ENCODE peak calls at places on chromosomes 11 and 22, in ten cellular contexts. Y is cardiac muscle cell, P is ovary, T is PC-3, D is stomach, Q is heart right ventricle, G is lung, S is tibial nerve, C is mammary epithelial cell, Z is IMR-90. E is an unnamed sample. For H3K36me3, the result is how much of the 10 kb centered on the place peaks cover.

GRCh38 chr11:57219021-57219627 is 17.9 kb downstream of the APLNR start:
- DNase-seq in T (no peak), P (no peak), G (no peak), D (no peak), C (no peak), Q (no peak), Z (peak), Y (no peak), S (no peak), E (no peak)

GRCh38 chr11:33682446-33682845 is 18.2 kb downstream of the C11orf91 start:
- DNase-seq in P (no peak), C (peak), T (peak), G (no peak), Y (no peak), D (no peak), S (no peak), Q (no peak), Z (no peak), E (peak)

GRCh38 chr11:64863381-64864060 is 14.9 kb downstream of the EHD1 start:
- DNase-seq in D (no peak), S (no peak), C (no peak), Y (no peak), Q (no peak), P (peak), Z (no peak), G (no peak), T (no peak), E (peak)

GRCh38 chr11:48005133-48005532 is 24.8 kb downstream of the PTPRJ start:
- DNase-seq in Q (no peak), P (no peak), S (no peak), G (no peak), Z (no peak), Y (no peak), C (no peak), T (no peak), D (no peak), E (no peak)

GRCh38 chr11:110903830-110904229 is 191.6 kb upstream of the ARHGAP20 start:
- DNase-seq in D (no peak), P (no peak), Z (peak), T (peak), S (no peak), C (no peak), Y (no peak), G (no peak), Q (no peak), E (no peak)

GRCh38 chr11:113723706-113724246 is 17.7 kb upstream of the TMPRSS5 start:
- DNase-seq in Q (no peak), C (no peak), G (no peak), D (no peak), P (no peak), S (no peak), Z (no peak), T (no peak), Y (no peak), E (no peak)

GRCh38 chr22:47091241-47091691 is 328.8 kb downstream of the TBC1D22A start:
- DNase-seq in Z (no peak), Y (no peak), T (no peak), C (peak), S (no peak), P (no peak), D (no peak), G (no peak), Q (no peak), E (no peak)

GRCh38 chr11:74701351-74701750 is 29.9 kb downstream of the CHRDL2 start:
- DNase-seq in Z (no peak), D (no peak), P (no peak), S (no peak), Y (no peak), C (no peak), T (peak), Q (no peak), G (no peak), E (no peak)

GRCh38 chr22:43745783-43746356 is 66.2 kb downstream of the EFCAB6 start:
- DNase-seq in Q (no peak), P (no peak), D (no peak), Z (no peak), G (no peak), S (no peak), C (no peak), T (no peak), Y (no peak), E (no peak)

GRCh38 chr11:27200779-27201453 is 160.3 kb downstream of the BBOX1 start:
- DNase-seq in S (no peak), T (no peak), Q (no peak), P (no peak), C (no peak), Y (no peak), D (no peak), G (no peak), Z (no peak), E (no peak)

GRCh38 chr11:40187092-40187403 is 1272.4 kb downstream of the LRRC4C start:
- DNase-seq in G (no peak), P (no peak), D (no peak), Z (no peak), Y (peak), S (no peak), T (no peak), Q (no peak), C (no peak), E (no peak)

GRCh38 chr11:76371170-76371569 is 9.8 kb downstream of the THAP12 start:
- DNase-seq in Q (no peak), D (no peak), P (no peak), S (no peak), G (no peak), Y (no peak), Z (peak), T (peak), C (peak), E (no peak)

GRCh38 chr22:31586137-31586920 is 75.7 kb downstream of the PISD start:
- DNase-seq in C (no peak), Y (no peak), Z (peak), Q (no peak), D (no peak), G (no peak), T (no peak), P (no peak), S (no peak), E (no peak)

GRCh38 chr22:29150701-29151100 is 55.0 kb upstream of the EMID1 start:
- DNase-seq in D (peak), C (no peak), G (no peak), Q (no peak), T (no peak), Y (no peak), Z (no peak), P (peak), S (no peak), E (no peak)

GRCh38 chr11:1928891-1929541 is 9.5 kb downstream of the TNNT3 start:
- DNase-seq in T (no peak), C (no peak), Q (no peak), S (no peak), Y (no peak), D (no peak), Z (no peak), P (peak), G (no peak), E (no peak)

GRCh38 chr22:47572443-47572842 is 810.0 kb downstream of the TBC1D22A start:
- DNase-seq in S (no peak), C (no peak), T (no peak), G (no peak), Z (no peak), P (no peak), Y (no peak), Q (no peak), D (no peak), E (no peak)

GRCh38 chr11:77170107-77170506 is 42.1 kb downstream of the MYO7A start:
- DNase-seq in T (no peak), S (no peak), Z (no peak), P (no peak), C (no peak), Y (peak), Q (no peak), D (no peak), G (no peak), E (no peak)

GRCh38 chr11:108781921-108782320 is 117.1 kb downstream of the DDX10 start:
- DNase-seq in T (no peak), D (no peak), Q (no peak), P (no peak), G (no peak), Y (no peak), Z (no peak), C (no peak), S (no peak), E (no peak)

GRCh38 chr11:46484101-46484500 is 92.5 kb upstream of the CHRM4 start:
- DNase-seq in Q (no peak), G (no peak), D (no peak), C (no peak), Y (no peak), S (no peak), Z (no peak), P (no peak), T (no peak), E (no peak)

GRCh38 chr22:36010913-36011312 is 17.7 kb downstream of the RBFOX2 start:
- DNase-seq in P (no peak), Q (no peak), T (peak), S (no peak), G (no peak), Y (no peak), Z (peak), C (peak), D (no peak), E (no peak)

GRCh38 chr22:45164217-45165123 is 745 bp downstream of the NUP50 start:
- DNase-seq in T (no peak), D (peak), P (peak), Z (no peak), S (no peak), C (peak), Q (peak), Y (peak), G (no peak), E (peak)

GRCh38 chr22:30868663-30869385 is 99.8 kb downstream of the MORC2 start:
- DNase-seq in Y (no peak), T (no peak), Z (peak), P (peak), Q (no peak), C (no peak), S (no peak), D (no peak), G (no peak), E (no peak)

GRCh38 chr11:86955111-86955673 is at the start of gene FZD4:
- DNase-seq in C (peak), P (peak), S (peak), Z (peak), Q (peak), T (peak), G (peak), D (peak), Y (peak), E (peak)

GRCh38 chr22:38276161-38276560 is 3.4 kb upstream of the TMEM184B start:
- DNase-seq in S (no peak), T (no peak), P (no peak), D (no peak), Z (no peak), C (no peak), G (no peak), Y (no peak), Q (no peak), E (no peak)

GRCh38 chr11:6932150-6932549 is 5.9 kb downstream of the ZNF215 start:
- DNase-seq in G (no peak), D (no peak), P (no peak), T (no peak), S (no peak), Y (no peak), C (peak), Q (no peak), Z (no peak), E (no peak)

GRCh38 chr22:43237280-43237679 is 50.3 kb upstream of the TTLL12 start:
- DNase-seq in Y (no peak), S (no peak), P (no peak), Q (no peak), G (no peak), D (no peak), T (no peak), Z (no peak), C (no peak), E (no peak)

DNA sequence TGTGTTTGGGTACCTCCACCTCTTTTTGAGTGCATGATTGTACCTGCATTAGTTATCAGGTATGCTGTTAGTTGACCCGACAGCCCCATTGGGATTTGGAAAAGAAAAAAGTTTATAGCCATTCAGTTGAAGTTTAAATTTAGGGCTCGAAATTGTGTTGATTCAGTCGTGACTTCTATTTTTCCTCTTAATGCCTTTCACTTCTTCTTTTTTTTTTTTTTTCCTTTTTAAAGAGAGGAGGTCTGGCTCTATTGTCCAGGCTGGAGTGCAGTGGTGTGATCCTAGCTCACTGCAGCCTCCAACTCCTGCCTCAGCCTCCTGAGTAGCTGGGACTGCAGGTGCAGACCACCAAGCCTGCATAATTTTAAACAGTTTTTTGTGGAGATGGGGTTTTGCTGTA is 2.3 kb downstream of the STT3A start:
- DNase-seq in D (no peak), P (no peak), S (no peak), Y (no peak), C (no peak), G (no peak), Z (no peak), Q (no peak), T (no peak), E (no peak)
- TF ChIP-seq CTCF in D (no peak), P (no peak), S (no peak), Y (no peak), C (no peak), G (no peak), Z (no peak), Q (no peak), T (no peak), E (no peak)

DNA sequence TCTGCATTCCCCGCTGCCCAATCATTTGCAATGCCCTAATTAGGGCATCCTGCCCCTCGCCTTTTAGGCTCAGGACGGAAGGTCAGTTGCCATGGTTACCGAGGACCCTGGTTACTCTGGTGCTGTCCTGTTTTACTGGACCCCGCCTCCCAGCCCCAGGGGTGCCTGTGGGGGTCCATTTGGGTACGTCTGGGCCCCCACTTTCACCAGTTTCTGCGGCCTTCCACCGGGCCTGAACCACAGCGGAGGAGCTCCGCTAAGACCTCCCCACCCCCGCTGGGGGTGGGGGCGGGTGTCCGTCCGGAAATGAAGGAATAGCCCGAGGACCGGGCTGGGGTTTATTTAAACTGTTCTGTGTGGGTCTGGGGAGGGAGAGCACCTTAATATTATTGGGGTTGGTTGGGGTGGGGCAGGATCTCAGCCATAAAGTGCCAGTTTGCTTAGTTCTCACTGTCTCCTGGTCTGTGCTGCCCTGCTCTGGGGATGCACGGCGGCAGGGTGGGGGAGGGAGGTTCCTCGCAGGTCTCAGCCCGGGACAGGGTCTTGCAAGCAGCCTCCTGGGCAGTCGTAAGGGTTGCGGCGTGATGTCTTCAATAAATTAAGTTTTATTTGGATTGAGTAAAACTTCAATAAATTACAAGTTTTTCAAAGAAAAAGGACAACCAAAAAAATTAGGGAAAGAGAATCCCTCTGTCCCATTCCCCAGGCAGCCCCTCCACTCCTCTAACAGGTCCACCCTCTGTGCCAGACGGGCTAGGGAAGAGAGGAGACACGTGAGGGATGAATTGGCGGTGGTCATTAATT is 5.3 kb downstream of the PHOX2A start:
- DNase-seq in Z (no peak), S (no peak), G (no peak), D (no peak), T (no peak), P (no peak), Q (peak), Y (no peak), C (no peak), E (no peak)
- H3K27ac ChIP-seq in Z (no peak), S (peak), G (no peak), D (peak), T (no peak), P (no peak), Q (peak), Y (no peak), C (no peak), E (no peak)

DNA sequence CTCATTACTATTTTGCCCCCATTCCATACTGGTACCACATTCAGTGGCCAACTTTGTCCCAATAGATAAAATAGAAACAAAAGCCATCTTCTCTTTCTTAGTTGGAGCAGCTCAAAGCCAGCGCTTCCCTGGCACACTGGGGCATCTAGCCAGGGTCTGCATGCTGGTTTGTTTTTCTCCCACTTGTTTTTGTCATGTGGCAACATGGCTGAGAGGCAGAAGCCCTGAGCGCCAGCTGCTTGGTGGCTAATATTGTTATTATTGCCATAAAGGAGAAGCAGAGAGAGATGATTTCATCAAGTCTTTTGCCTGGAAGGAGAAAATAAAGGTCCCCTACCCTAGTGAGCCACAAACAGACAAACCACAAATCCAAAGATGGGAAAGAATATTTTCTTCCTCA is 48.4 kb upstream of the CRTAM start:
- DNase-seq in D (no peak), T (no peak), Y (no peak), Z (no peak), Q (no peak), P (no peak), S (no peak), G (no peak), C (no peak), E (no peak)
- H3K36me3 ChIP-seq in D (under half), T (under half), Y (under half), Z (under half), Q (under half), P (under half), S (under half), G (under half), C (under half), E (under half)

DNA sequence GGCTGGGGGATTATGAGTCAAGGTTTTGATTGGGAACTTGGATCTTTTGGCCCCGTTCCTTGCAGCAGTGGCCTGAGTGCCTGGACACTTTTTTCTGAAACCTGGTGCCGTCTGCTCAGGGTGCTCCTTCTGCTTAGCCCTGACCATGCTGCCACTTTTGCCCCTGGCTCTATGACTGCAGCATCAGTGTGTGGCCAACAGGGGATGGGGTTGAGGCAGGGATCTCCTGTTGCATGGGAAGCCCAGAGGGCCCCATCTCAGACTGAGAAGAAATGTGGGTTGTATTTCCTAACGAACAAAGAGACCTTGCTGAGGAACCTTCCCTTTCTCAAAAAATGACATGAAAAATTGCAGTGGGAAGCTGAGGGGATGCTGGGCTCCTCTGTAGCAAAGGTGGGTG is 18.7 kb downstream of the POU2F3 start:
- DNase-seq in Y (no peak), P (no peak), S (no peak), C (no peak), Z (no peak), Q (no peak), G (no peak), D (no peak), T (no peak), E (no peak)
- TF ChIP-seq CTCF in Y (no peak), P (no peak), S (no peak), C (no peak), Z (no peak), Q (no peak), G (no peak), D (no peak), T (no peak), E (peak)

GRCh38 chr22:40212126-40212525 is 34.4 kb downstream of the TNRC6B start:
- DNase-seq in C (no peak), T (no peak), P (no peak), Y (peak), G (no peak), Q (peak), S (no peak), D (no peak), Z (no peak), E (no peak)

GRCh38 chr22:40213478-40213877 is 35.8 kb downstream of the TNRC6B start:
- DNase-seq in T (no peak), S (no peak), Z (no peak), P (no peak), Q (no peak), D (no peak), C (no peak), Y (no peak), G (no peak), E (no peak)

GRCh38 chr22:40209945-40210485 is 32.3 kb downstream of the TNRC6B start:
- DNase-seq in D (no peak), Y (no peak), G (no peak), P (no peak), Q (no peak), S (no peak), C (no peak), Z (no peak), T (no peak), E (no peak)

GRCh38 chr22:40211481-40212052 is 33.8 kb downstream of the TNRC6B start:
- DNase-seq in Z (no peak), P (no peak), Y (no peak), T (no peak), D (no peak), Q (no peak), S (no peak), C (no peak), G (no peak), E (no peak)

DNA sequence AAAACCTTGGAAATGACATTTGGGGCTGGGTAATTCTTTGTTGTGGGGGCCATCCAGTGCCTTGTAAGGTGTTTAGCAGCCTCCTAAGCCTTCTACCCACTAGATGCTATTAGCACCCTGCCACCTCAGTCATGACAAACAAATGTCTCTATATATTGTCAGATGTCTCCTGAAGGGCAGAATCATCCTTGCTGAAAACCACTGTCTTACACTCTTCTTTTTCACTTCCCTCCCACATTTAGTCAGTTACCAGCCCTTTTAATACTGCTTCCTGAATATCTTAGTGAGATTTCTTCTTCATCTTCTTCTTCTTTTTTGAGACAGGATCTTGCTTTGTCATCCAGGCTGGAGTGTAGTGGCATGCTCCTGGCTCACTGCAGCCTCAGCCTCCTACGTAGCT is 33.1 kb downstream of the TNRC6B start:
- DNase-seq in G (no peak), Q (no peak), Y (no peak), P (no peak), Z (no peak), T (no peak), C (no peak), S (no peak), D (no peak), E (no peak)
- H3K27ac ChIP-seq in G (no peak), Q (no peak), Y (peak), P (no peak), Z (no peak), T (no peak), C (no peak), S (peak), D (peak), E (no peak)

GRCh38 chr11:93724090-93724489 is 17.2 kb downstream of the TAF1D start:
- DNase-seq in T (no peak), D (no peak), Y (no peak), P (no peak), C (no peak), G (no peak), Q (no peak), S (no peak), Z (no peak), E (no peak)
- H3K36me3 ChIP-seq in T (half or more), D (half or more), Y (half or more), P (under half), C (under half), G (under half), Q (half or more), S (half or more), Z (under half), E (half or more)

DNA sequence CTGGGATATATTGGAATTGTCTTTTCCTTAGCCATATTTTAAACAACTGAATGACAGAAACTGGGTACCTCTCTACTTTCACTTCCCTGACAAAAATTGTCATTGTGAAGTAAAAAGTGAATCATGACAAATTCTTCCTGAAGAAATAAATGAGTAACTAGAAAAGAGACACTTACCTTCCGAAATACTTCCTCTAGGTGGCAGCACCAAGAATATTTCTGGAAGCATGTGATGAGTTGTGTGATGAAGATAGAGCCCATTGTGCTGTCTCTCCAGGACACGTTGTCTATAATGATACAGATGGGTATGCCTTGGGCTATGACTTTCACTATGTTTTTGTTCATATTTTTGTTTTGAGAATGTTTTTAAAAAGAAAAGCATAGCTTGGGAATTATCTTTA is 21.5 kb downstream of the CASP4 start:
- DNase-seq in Z (peak), G (no peak), C (peak), Q (peak), Y (no peak), S (no peak), D (no peak), P (no peak), T (peak), E (peak)
- TF ChIP-seq CTCF in Z (peak), G (peak), C (peak), Q (no peak), Y (peak), S (peak), D (peak), P (no peak), T (peak), E (peak)

E was measured in WERI-Rb-1.